ENCODE peak calls at places on chromosome 5, in five cellular contexts. One of them, this sample, is unnamed.

GRCh38 chr5:50727149-50727496 is 60.7 kb downstream of the PARP8 start:
- DNase-seq in fibroblast of lung: no peak
- DNase-seq in heart left ventricle: no peak
- DNase-seq in adrenal gland: peak; percentile 45
- DNase-seq in transverse colon: no peak
- DNase-seq in this sample: no peak

GRCh38 chr5:28408186-28408585 is 1369.8 kb upstream of the CDH9 start:
- DNase-seq in adrenal gland: no peak
- DNase-seq in transverse colon: no peak
- DNase-seq in fibroblast of lung: no peak
- DNase-seq in heart left ventricle: no peak
- DNase-seq in this sample: no peak

GRCh38 chr5:12242960-12243888 is 339.0 kb upstream of the CTNND2 start:
- DNase-seq in transverse colon: no peak
- DNase-seq in adrenal gland: no peak
- DNase-seq in heart left ventricle: no peak
- DNase-seq in fibroblast of lung: no peak
- DNase-seq in this sample: no peak

GRCh38 chr5:134547579-134547978 is 22.1 kb downstream of the JADE2 start:
- DNase-seq in heart left ventricle: no peak
- DNase-seq in adrenal gland: peak; percentile 61
- DNase-seq in fibroblast of lung: peak; percentile 94
- DNase-seq in transverse colon: no peak
- DNase-seq in this sample: no peak

GRCh38 chr5:157744055-157745011 is 821 bp downstream of the LSM11 start:
- DNase-seq in adrenal gland: peak; percentile 32
- DNase-seq in transverse colon: peak; percentile 23
- DNase-seq in fibroblast of lung: no peak
- DNase-seq in heart left ventricle: peak; percentile 72
- DNase-seq in this sample: no peak

GRCh38 chr5:149627070-149627469 is 45.8 kb downstream of the ARHGEF37 start:
- DNase-seq in heart left ventricle: no peak
- DNase-seq in fibroblast of lung: no peak
- DNase-seq in transverse colon: no peak
- DNase-seq in adrenal gland: no peak
- DNase-seq in this sample: no peak

GRCh38 chr5:135061001-135061400 is 27.0 kb upstream of the PITX1 start:
- DNase-seq in heart left ventricle: no peak
- DNase-seq in fibroblast of lung: no peak
- DNase-seq in adrenal gland: no peak
- DNase-seq in transverse colon: no peak
- DNase-seq in this sample: no peak

GRCh38 chr5:141495456-141495811 is 6.6 kb downstream of the PCDHGC5 start:
- DNase-seq in transverse colon: no peak
- DNase-seq in adrenal gland: no peak
- DNase-seq in fibroblast of lung: no peak
- DNase-seq in heart left ventricle: no peak
- DNase-seq in this sample: no peak

GRCh38 chr5:177116631-177117373 is 16.8 kb upstream of the NSD1 start:
- DNase-seq in adrenal gland: peak; percentile 88
- DNase-seq in transverse colon: peak; percentile 80
- DNase-seq in heart left ventricle: peak; percentile 96
- DNase-seq in fibroblast of lung: peak; percentile 81
- DNase-seq in this sample: peak; percentile 78

GRCh38 chr5:146098047-146098446 is 7.3 kb downstream of the PLAC8L1 start:
- DNase-seq in heart left ventricle: no peak
- DNase-seq in fibroblast of lung: no peak
- DNase-seq in transverse colon: no peak
- DNase-seq in adrenal gland: no peak
- DNase-seq in this sample: no peak

GRCh38 chr5:135588299-135588698 is 9.5 kb upstream of the CXCL14 start:
- DNase-seq in heart left ventricle: no peak
- DNase-seq in fibroblast of lung: no peak
- DNase-seq in transverse colon: no peak
- DNase-seq in adrenal gland: no peak
- DNase-seq in this sample: no peak

GRCh38 chr5:122310886-122311285 is 1.2 kb upstream of the SNCAIP start:
- DNase-seq in fibroblast of lung: no peak
- DNase-seq in adrenal gland: no peak
- DNase-seq in transverse colon: no peak
- DNase-seq in heart left ventricle: no peak
- DNase-seq in this sample: no peak

GRCh38 chr5:143372187-143372829 is 31.2 kb downstream of the NR3C1 start:
- DNase-seq in transverse colon: no peak
- DNase-seq in heart left ventricle: no peak
- DNase-seq in adrenal gland: no peak
- DNase-seq in fibroblast of lung: peak; percentile 61
- DNase-seq in this sample: no peak

GRCh38 chr5:59123595-59124561 is 541.0 kb downstream of the RAB3C start:
- DNase-seq in fibroblast of lung: no peak
- DNase-seq in adrenal gland: no peak
- DNase-seq in transverse colon: no peak
- DNase-seq in heart left ventricle: no peak
- DNase-seq in this sample: no peak

GRCh38 chr5:39605966-39606591 is 181.3 kb upstream of the DAB2 start:
- DNase-seq in adrenal gland: no peak
- DNase-seq in transverse colon: no peak
- DNase-seq in fibroblast of lung: peak; percentile 60
- DNase-seq in heart left ventricle: no peak
- DNase-seq in this sample: no peak

GRCh38 chr5:132098151-132098594 is 24.6 kb downstream of the CSF2 start:
- DNase-seq in heart left ventricle: no peak
- DNase-seq in transverse colon: no peak
- DNase-seq in adrenal gland: no peak
- DNase-seq in fibroblast of lung: no peak
- DNase-seq in this sample: no peak

GRCh38 chr5:174186096-174186495 is 140.6 kb downstream of the NSG2 start:
- DNase-seq in transverse colon: no peak
- DNase-seq in heart left ventricle: no peak
- DNase-seq in fibroblast of lung: no peak
- DNase-seq in adrenal gland: no peak
- DNase-seq in this sample: no peak

GRCh38 chr5:91281409-91281808 is 101.7 kb downstream of the ARRDC3 start:
- DNase-seq in adrenal gland: no peak
- DNase-seq in fibroblast of lung: peak; percentile 69
- DNase-seq in heart left ventricle: no peak
- DNase-seq in transverse colon: no peak
- DNase-seq in this sample: no peak

GRCh38 chr5:127086583-127086982 is 13.3 kb upstream of the C5orf63 start:
- DNase-seq in fibroblast of lung: no peak
- DNase-seq in transverse colon: no peak
- DNase-seq in heart left ventricle: no peak
- DNase-seq in adrenal gland: no peak
- DNase-seq in this sample: no peak

GRCh38 chr5:129459485-129460120 is 495 bp upstream of the ADAMTS19 start:
- DNase-seq in heart left ventricle: peak; percentile 69
- DNase-seq in transverse colon: peak; percentile 12
- DNase-seq in fibroblast of lung: peak; percentile 53
- DNase-seq in adrenal gland: peak; percentile 34
- DNase-seq in this sample: no peak

GRCh38 chr5:79173626-79174025 is 62.0 kb downstream of the BHMT start:
- DNase-seq in heart left ventricle: no peak
- DNase-seq in transverse colon: no peak
- DNase-seq in fibroblast of lung: no peak
- DNase-seq in adrenal gland: no peak
- DNase-seq in this sample: no peak

GRCh38 chr5:143329843-143330242 is 73.6 kb downstream of the NR3C1 start:
- DNase-seq in heart left ventricle: no peak
- DNase-seq in transverse colon: no peak
- DNase-seq in adrenal gland: no peak
- DNase-seq in fibroblast of lung: no peak
- DNase-seq in this sample: no peak

GRCh38 chr5:124546643-124547042 is 199.8 kb downstream of the ZNF608 start:
- DNase-seq in transverse colon: no peak
- DNase-seq in fibroblast of lung: peak; percentile 47
- DNase-seq in adrenal gland: no peak
- DNase-seq in heart left ventricle: no peak
- DNase-seq in this sample: no peak

GRCh38 chr5:173383711-173384110 is 55.5 kb upstream of the STC2 start:
- DNase-seq in transverse colon: no peak
- DNase-seq in heart left ventricle: no peak
- DNase-seq in adrenal gland: no peak
- DNase-seq in fibroblast of lung: no peak
- DNase-seq in this sample: no peak

GRCh38 chr5:112228672-112229071 is 190.4 kb downstream of the EPB41L4A start:
- DNase-seq in transverse colon: peak; percentile 88
- DNase-seq in adrenal gland: peak; percentile 44
- DNase-seq in heart left ventricle: peak; percentile 83
- DNase-seq in fibroblast of lung: peak; percentile 25
- DNase-seq in this sample: no peak

GRCh38 chr5:93236807-93237421 is 344.1 kb downstream of the NR2F1-AS1 start:
- DNase-seq in fibroblast of lung: peak; percentile 33
- DNase-seq in heart left ventricle: no peak
- DNase-seq in transverse colon: no peak
- DNase-seq in adrenal gland: no peak
- DNase-seq in this sample: no peak

GRCh38 chr5:98570661-98571181 is 202.7 kb upstream of the RGMB start:
- DNase-seq in fibroblast of lung: peak; percentile 54
- DNase-seq in transverse colon: no peak
- DNase-seq in heart left ventricle: no peak
- DNase-seq in adrenal gland: no peak
- DNase-seq in this sample: no peak

GRCh38 chr5:149799119-149799623 is 69.1 kb downstream of the PPARGC1B start:
- DNase-seq in adrenal gland: peak; percentile 87
- DNase-seq in transverse colon: peak; percentile 74
- DNase-seq in fibroblast of lung: peak; percentile 75
- DNase-seq in heart left ventricle: no peak
- DNase-seq in this sample: no peak

GRCh38 chr5:62779010-62779422 is 200.4 kb downstream of the LRRC70 start:
- DNase-seq in heart left ventricle: no peak
- DNase-seq in fibroblast of lung: peak; percentile 73
- DNase-seq in transverse colon: no peak
- DNase-seq in adrenal gland: peak; percentile 20
- DNase-seq in this sample: no peak

GRCh38 chr5:154285661-154286408 is 95.3 kb downstream of the GALNT10 start:
- DNase-seq in adrenal gland: no peak
- DNase-seq in fibroblast of lung: no peak
- DNase-seq in transverse colon: no peak
- DNase-seq in heart left ventricle: no peak
- DNase-seq in this sample: no peak

GRCh38 chr5:159459951-159460538 is 129.8 kb upstream of the IL12B start:
- DNase-seq in fibroblast of lung: peak; percentile 20
- DNase-seq in transverse colon: no peak
- DNase-seq in heart left ventricle: no peak
- DNase-seq in adrenal gland: no peak
- DNase-seq in this sample: no peak

GRCh38 chr5:142053434-142054253 is 40.8 kb upstream of the GNPDA1 start:
- DNase-seq in adrenal gland: no peak
- DNase-seq in transverse colon: no peak
- DNase-seq in heart left ventricle: no peak
- DNase-seq in fibroblast of lung: peak; percentile 42
- DNase-seq in this sample: no peak

GRCh38 chr5:32018476-32019436 is 155.4 kb downstream of the GOLPH3 start:
- DNase-seq in heart left ventricle: no peak
- DNase-seq in adrenal gland: no peak
- DNase-seq in transverse colon: no peak
- DNase-seq in fibroblast of lung: peak; percentile 65
- DNase-seq in this sample: no peak

GRCh38 chr5:157563373-157564148 is 12.0 kb downstream of the ADAM19 start:
- DNase-seq in adrenal gland: peak; percentile 58
- DNase-seq in fibroblast of lung: peak; percentile 87
- DNase-seq in heart left ventricle: no peak
- DNase-seq in transverse colon: no peak
- DNase-seq in this sample: no peak

GRCh38 chr5:125603321-125603720 is 819.9 kb upstream of the GRAMD2B start:
- DNase-seq in adrenal gland: no peak
- DNase-seq in transverse colon: no peak
- DNase-seq in fibroblast of lung: no peak
- DNase-seq in heart left ventricle: no peak
- DNase-seq in this sample: no peak

GRCh38 chr5:98106116-98107088 is 667.1 kb upstream of the RGMB start:
- DNase-seq in adrenal gland: no peak
- DNase-seq in fibroblast of lung: peak; percentile 87
- DNase-seq in heart left ventricle: no peak
- DNase-seq in transverse colon: no peak
- DNase-seq in this sample: no peak

GRCh38 chr5:43422143-43422542 is 10.0 kb upstream of the CCL28 start:
- DNase-seq in heart left ventricle: no peak
- DNase-seq in fibroblast of lung: no peak
- DNase-seq in transverse colon: peak; percentile 55
- DNase-seq in adrenal gland: no peak
- DNase-seq in this sample: no peak

GRCh38 chr5:81638471-81638870 is 112.4 kb downstream of the SSBP2 start:
- DNase-seq in fibroblast of lung: no peak
- DNase-seq in adrenal gland: no peak
- DNase-seq in transverse colon: no peak
- DNase-seq in heart left ventricle: no peak
- DNase-seq in this sample: no peak

GRCh38 chr5:178538624-178539344 is 51.4 kb downstream of the COL23A1 start:
- DNase-seq in adrenal gland: no peak
- DNase-seq in heart left ventricle: no peak
- DNase-seq in transverse colon: no peak
- DNase-seq in fibroblast of lung: peak; percentile 42
- DNase-seq in this sample: no peak
- H3K4me1 ChIP-seq in adrenal gland: no peaks in the 10 kb centered on the region
- H3K4me1 ChIP-seq in heart left ventricle: peaks cover 30% of the 10 kb centered on the region
- H3K4me1 ChIP-seq in transverse colon: no peaks in the 10 kb centered on the region
- H3K4me1 ChIP-seq in fibroblast of lung: no peaks in the 10 kb centered on the region
- H3K4me1 ChIP-seq in this sample: no peaks in the 10 kb centered on the region

GRCh38 chr5:119088438-119088837 is 17.6 kb downstream of the DMXL1 start:
- DNase-seq in adrenal gland: no peak
- DNase-seq in heart left ventricle: no peak
- DNase-seq in transverse colon: no peak
- DNase-seq in fibroblast of lung: no peak
- DNase-seq in this sample: no peak
- H3K27ac ChIP-seq in adrenal gland: no peak overlapping the region
- H3K27ac ChIP-seq in heart left ventricle: no peak overlapping the region
- H3K27ac ChIP-seq in transverse colon: no peak overlapping the region
- H3K27ac ChIP-seq in fibroblast of lung: no peak overlapping the region
- H3K27ac ChIP-seq in this sample: no peak overlapping the region

DNA sequence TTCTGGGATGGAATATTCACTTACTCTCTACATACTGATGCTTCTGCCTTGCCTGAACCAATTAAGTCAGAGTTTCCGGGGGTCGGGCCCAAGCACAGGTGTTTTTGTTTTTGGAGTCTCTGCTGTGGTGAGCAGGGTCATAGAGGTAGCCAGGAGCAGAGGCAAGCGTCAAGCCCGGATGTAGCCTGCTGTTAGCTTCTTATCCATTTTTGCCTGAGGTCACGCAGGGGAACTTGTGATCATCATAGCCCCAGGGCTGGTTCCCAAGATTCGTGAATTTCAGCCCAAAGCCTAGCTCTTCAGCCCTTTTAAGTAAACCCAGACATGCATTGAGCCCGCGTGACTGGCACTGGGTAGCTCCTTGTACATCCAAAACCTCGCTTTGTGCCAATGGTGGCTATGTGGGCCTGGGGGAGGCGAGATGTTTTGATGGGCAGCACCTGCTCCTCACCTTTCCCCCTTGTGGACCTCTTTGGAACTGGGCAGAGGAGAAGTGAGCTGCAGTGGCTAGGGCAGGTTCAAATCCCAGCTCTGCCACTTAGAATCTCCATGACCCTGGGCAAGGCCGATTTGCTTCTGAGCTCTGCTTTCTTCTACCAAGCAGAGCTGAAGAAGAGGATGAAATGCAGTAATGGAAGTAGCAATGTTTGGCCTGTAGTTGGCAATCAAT is 33.7 kb downstream of the FGF18 start:
- DNase-seq in adrenal gland: no peak
- DNase-seq in heart left ventricle: no peak
- DNase-seq in transverse colon: no peak
- DNase-seq in fibroblast of lung: no peak
- DNase-seq in this sample: no peak
- H3K4me1 ChIP-seq in adrenal gland: peaks cover 4% of the 10 kb centered on the region
- H3K4me1 ChIP-seq in heart left ventricle: peaks cover 16% of the 10 kb centered on the region
- H3K4me1 ChIP-seq in transverse colon: no peaks in the 10 kb centered on the region
- H3K4me1 ChIP-seq in fibroblast of lung: peaks cover 6% of the 10 kb centered on the region
- H3K4me1 ChIP-seq in this sample: peaks cover 2% of the 10 kb centered on the region

GRCh38 chr5:88142801-88143692 is 125.6 kb downstream of the TMEM161B start:
- DNase-seq in transverse colon: peak; percentile 21
- DNase-seq in fibroblast of lung: peak; percentile 28
- DNase-seq in adrenal gland: peak; percentile 25
- DNase-seq in heart left ventricle: no peak
- DNase-seq in this sample: no peak
- H3K27ac ChIP-seq in transverse colon: no peak overlapping the region
- H3K27ac ChIP-seq in fibroblast of lung: no peak overlapping the region
- H3K27ac ChIP-seq in adrenal gland: no peak overlapping the region
- H3K27ac ChIP-seq in heart left ventricle: no peak overlapping the region
- H3K27ac ChIP-seq in this sample: no peak overlapping the region